ENCODE peak calls at places on chromosomes 2 and 18, in ten cellular contexts. J is choroid plexus epithelial cell, P is H7, E is stomach, O is coronary artery, D is fibroblast of mammary gland, F is GM12878, A is cardiac muscle cell, L is adrenal gland, C is astrocyte of the cerebellum. Y is an unnamed sample.

GRCh38 chr2:232367016-232367415 is 11.5 kb upstream of the ALPP start:
- DNase-seq in J (no peak), P (no peak), E (no peak), O (no peak), D (no peak), F (no peak), A (no peak), L (no peak), C (no peak), Y (no peak)

GRCh38 chr18:35077937-35078336 is 36.7 kb downstream of the MAPRE2 start:
- DNase-seq in J (peak), P (no peak), E (no peak), O (no peak), D (no peak), F (no peak), A (no peak), L (no peak), C (no peak), Y (no peak)

GRCh38 chr2:57407742-57408343 is 638.8 kb upstream of the VRK2 start:
- DNase-seq in J (peak), P (no peak), E (no peak), O (no peak), D (no peak), F (no peak), A (no peak), L (no peak), C (no peak), Y (no peak)

GRCh38 chr2:215507836-215508235 is 72.0 kb upstream of the FN1 start:
- DNase-seq in J (no peak), P (no peak), E (no peak), O (no peak), D (no peak), F (no peak), A (peak), L (no peak), C (no peak), Y (no peak)

GRCh38 chr2:41182961-41183360 is 731.1 kb upstream of the SLC8A1 start:
- DNase-seq in J (no peak), P (no peak), E (no peak), O (no peak), D (no peak), F (no peak), A (no peak), L (no peak), C (no peak), Y (no peak)

GRCh38 chr2:240571314-240571973 is 3.2 kb downstream of the RNPEPL1 start:
- DNase-seq in J (no peak), P (peak), E (no peak), O (no peak), D (no peak), F (no peak), A (no peak), L (no peak), C (no peak), Y (no peak)

GRCh38 chr2:128206245-128206644 is 112.4 kb downstream of the HS6ST1 start:
- DNase-seq in J (no peak), P (no peak), E (no peak), O (no peak), D (no peak), F (no peak), A (no peak), L (no peak), C (no peak), Y (no peak)

GRCh38 chr2:235716875-235717496 is 223.1 kb downstream of the AGAP1 start:
- DNase-seq in J (peak), P (no peak), E (no peak), O (no peak), D (no peak), F (no peak), A (peak), L (no peak), C (no peak), Y (no peak)

GRCh38 chr2:179049546-179050311 is at the start of gene CCDC141:
- DNase-seq in J (no peak), P (no peak), E (no peak), O (no peak), D (no peak), F (peak), A (peak), L (peak), C (no peak), Y (peak)

GRCh38 chr18:70415823-70416488 is 127.1 kb downstream of the SOCS6 start:
- DNase-seq in J (no peak), P (no peak), E (peak), O (no peak), D (peak), F (no peak), A (no peak), L (no peak), C (no peak), Y (no peak)

GRCh38 chr2:45988879-45989278 is 308.3 kb upstream of the EPAS1 start:
- DNase-seq in J (no peak), P (no peak), E (no peak), O (no peak), D (no peak), F (no peak), A (no peak), L (no peak), C (no peak), Y (no peak)

GRCh38 chr2:161139098-161139987 is 20.9 kb upstream of the TANK start:
- DNase-seq in J (peak), P (no peak), E (no peak), O (no peak), D (peak), F (no peak), A (peak), L (no peak), C (no peak), Y (peak)

GRCh38 chr2:19685713-19686112 is 216.1 kb downstream of the TTC32 start:
- DNase-seq in J (peak), P (no peak), E (no peak), O (peak), D (peak), F (no peak), A (no peak), L (no peak), C (no peak), Y (peak)

GRCh38 chr2:145158051-145158586 is 638.2 kb upstream of the ZEB2 start:
- DNase-seq in J (peak), P (no peak), E (peak), O (peak), D (peak), F (no peak), A (peak), L (peak), C (peak), Y (peak)

GRCh38 chr2:217959723-217960122 is 43.1 kb downstream of the TNS1 start:
- DNase-seq in J (no peak), P (no peak), E (no peak), O (no peak), D (no peak), F (no peak), A (no peak), L (no peak), C (no peak), Y (no peak)

GRCh38 chr2:169082995-169083394 is 13.6 kb downstream of the DHRS9 start:
- DNase-seq in J (no peak), P (no peak), E (no peak), O (no peak), D (no peak), F (peak), A (no peak), L (no peak), C (no peak), Y (no peak)

GRCh38 chr18:58484989-58485962 is 143.6 kb downstream of the ALPK2 start:
- DNase-seq in J (peak), P (peak), E (no peak), O (no peak), D (no peak), F (no peak), A (no peak), L (no peak), C (no peak), Y (no peak)

GRCh38 chr2:101012706-101013181 is 10.7 kb downstream of the RPL31 start:
- DNase-seq in J (peak), P (no peak), E (no peak), O (no peak), D (peak), F (no peak), A (peak), L (peak), C (peak), Y (peak)

GRCh38 chr2:105812180-105813044 is 67.7 kb downstream of the NCK2 start:
- DNase-seq in J (peak), P (no peak), E (no peak), O (no peak), D (peak), F (no peak), A (peak), L (peak), C (peak), Y (peak)

DNA sequence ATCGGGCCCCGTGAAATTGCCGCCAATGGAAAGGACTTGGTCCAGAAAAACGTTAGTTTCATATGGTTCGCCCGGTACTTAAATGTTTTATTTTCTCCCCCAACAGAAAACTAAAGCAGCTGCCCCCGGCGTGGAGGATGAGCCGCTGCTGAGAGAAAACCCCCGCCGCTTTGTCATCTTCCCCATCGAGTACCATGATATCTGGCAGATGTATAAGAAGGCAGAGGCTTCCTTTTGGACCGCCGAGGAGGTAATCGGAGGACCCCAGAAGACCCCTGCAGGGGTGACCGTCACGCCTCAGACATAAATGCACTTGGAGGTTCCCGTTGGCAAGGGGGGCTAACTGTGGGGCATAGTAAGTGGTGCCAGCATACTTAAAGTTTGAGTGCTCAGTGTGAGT is 742 bp downstream of the RRM2 start:
- DNase-seq in J (no peak), P (no peak), E (no peak), O (no peak), D (no peak), F (no peak), A (no peak), L (no peak), C (no peak), Y (no peak)
- H3K4me3 ChIP-seq in J (peak), P (peak), E (peak), O (peak), D (peak), F (peak), A (peak), L (peak), C (peak), Y (peak)

DNA sequence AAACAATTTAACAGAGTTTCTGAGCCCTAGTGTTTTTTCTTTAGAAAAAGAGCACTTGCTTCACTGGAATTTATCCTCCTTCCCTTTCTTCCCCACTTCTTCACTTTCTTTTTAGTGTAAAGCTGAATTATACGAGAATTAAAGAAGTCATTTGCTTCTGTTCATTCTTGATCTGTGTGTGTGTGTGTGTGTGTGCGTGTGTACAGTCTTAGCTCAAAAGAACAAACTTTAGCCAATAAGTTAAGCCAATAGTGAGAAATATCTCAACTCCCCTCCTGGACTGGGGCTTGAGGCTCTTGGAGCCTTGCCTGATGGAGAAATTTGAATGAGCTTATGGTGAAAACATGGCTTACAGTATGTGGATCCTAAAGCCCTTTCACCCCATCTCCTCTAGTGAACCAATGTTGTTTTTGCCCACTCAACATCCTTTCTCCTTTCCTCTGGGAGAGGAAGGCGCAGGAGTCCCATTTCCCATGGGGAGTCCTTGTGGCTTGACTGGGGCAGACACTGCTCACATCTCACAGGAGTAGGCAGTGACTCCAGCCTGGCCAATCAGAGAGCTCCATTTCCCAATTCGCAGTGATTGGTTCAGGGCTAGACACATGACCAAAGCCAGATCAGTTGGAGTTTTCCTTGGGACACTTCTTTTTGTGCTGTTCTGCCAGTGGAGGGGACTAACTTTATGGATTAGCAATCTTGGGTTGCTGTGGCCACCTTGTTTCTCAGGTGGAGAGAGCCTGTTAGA is 16.3 kb upstream of the MYO3B start:
- DNase-seq in J (no peak), P (no peak), E (no peak), O (no peak), D (peak), F (no peak), A (peak), L (no peak), C (no peak), Y (peak)
- H3K4me3 ChIP-seq in J (no peak), P (no peak), E (no peak), O (no peak), D (no peak), F (no peak), A (no peak), L (no peak), C (no peak), Y (no peak)

DNA sequence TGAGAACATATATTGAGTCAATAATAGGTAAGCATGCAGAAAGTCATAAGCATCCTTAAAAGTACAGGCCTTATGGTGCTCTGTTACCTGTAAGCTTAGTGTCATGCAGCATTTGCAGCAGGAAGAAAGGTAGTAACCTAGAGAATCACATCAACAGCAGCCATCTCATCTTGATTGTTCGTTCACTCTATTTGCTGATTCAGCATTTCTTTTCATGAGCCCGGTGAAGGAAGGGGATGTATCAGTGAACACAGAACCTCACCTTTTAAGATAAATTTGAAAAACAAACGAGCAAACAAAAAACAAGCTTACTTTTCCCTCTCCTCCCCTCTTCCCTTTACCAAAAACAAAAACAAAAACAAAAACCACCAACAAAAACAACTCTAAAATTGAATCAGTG is 89.9 kb downstream of the MIB1 start:
- DNase-seq in J (no peak), P (peak), E (no peak), O (no peak), D (no peak), F (no peak), A (no peak), L (no peak), C (no peak), Y (no peak)
- H3K4me3 ChIP-seq in J (no peak), P (no peak), E (peak), O (peak), D (no peak), F (no peak), A (peak), L (no peak), C (no peak), Y (no peak)

GRCh38 chr2:29759342-29759741 is 162.0 kb downstream of the ALK start:
- DNase-seq in J (no peak), P (no peak), E (no peak), O (no peak), D (no peak), F (no peak), A (no peak), L (no peak), C (no peak), Y (no peak)
- H3K4me3 ChIP-seq in J (no peak), P (no peak), E (no peak), O (no peak), D (no peak), F (no peak), A (no peak), L (no peak), C (no peak), Y (no peak)

GRCh38 chr18:46068763-46069162 is 3.3 kb downstream of the PSTPIP2 start:
- DNase-seq in J (no peak), P (no peak), E (no peak), O (no peak), D (no peak), F (no peak), A (no peak), L (no peak), C (no peak), Y (no peak)
- H3K4me3 ChIP-seq in J (no peak), P (no peak), E (no peak), O (no peak), D (no peak), F (peak), A (no peak), L (no peak), C (no peak), Y (no peak)

DNA sequence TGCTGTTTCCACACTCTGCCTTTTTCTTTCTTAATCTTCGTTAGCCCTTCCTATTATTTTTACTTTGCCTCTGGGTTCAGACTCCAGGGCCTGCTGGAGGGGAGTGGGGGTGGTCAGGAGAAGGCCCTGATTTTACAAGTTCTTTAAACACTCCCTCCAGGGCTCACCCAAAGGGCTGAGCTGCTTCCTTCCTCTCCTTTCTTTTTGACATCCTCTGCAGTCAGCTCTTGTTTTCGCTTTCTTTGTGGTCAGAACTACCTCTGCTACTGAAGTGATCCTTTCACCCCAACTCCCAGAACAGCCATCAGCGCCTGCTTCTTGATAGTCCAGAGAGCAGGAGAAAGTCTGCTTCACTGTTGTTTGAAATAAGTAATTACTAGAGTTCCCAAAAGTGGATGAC is 925.7 kb downstream of the EPHA4 start:
- DNase-seq in J (no peak), P (no peak), E (no peak), O (no peak), D (no peak), F (no peak), A (no peak), L (no peak), C (no peak), Y (no peak)
- H3K4me3 ChIP-seq in J (no peak), P (no peak), E (no peak), O (no peak), D (no peak), F (no peak), A (no peak), L (no peak), C (no peak), Y (no peak)

GRCh38 chr2:78993518-78994148 is 31.9 kb upstream of the REG3G start:
- DNase-seq in J (no peak), P (peak), E (no peak), O (no peak), D (no peak), F (no peak), A (no peak), L (no peak), C (no peak), Y (no peak)

GRCh38 chr2:78992807-78993517 is 32.5 kb upstream of the REG3G start:
- DNase-seq in J (no peak), P (peak), E (peak), O (no peak), D (no peak), F (no peak), A (no peak), L (no peak), C (no peak), Y (no peak)

GRCh38 chr2:78994789-78995188 is 30.7 kb upstream of the REG3G start:
- DNase-seq in J (no peak), P (no peak), E (no peak), O (no peak), D (no peak), F (no peak), A (no peak), L (no peak), C (no peak), Y (no peak)

DNA sequence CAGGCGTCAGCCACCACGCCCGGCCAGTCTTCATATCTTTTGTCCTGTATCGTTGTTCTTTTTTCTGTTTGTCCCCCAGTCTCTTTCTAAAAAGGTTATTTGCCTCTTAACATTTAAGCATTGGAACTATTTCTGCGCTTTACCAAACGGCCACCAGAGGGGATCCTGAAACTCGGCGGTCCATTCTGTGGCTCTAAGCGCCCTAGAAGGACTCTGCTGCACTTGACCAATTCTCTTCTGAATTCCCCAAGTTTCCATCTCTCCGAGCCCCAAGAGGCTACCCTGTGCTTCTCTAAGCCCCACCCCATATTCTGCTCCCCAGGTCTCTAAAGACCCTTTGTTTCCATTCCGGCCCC is 33.1 kb upstream of the REG3G start:
- DNase-seq in J (peak), P (peak), E (no peak), O (no peak), D (peak), F (no peak), A (peak), L (peak), C (no peak), Y (no peak)
- H3K4me3 ChIP-seq in J (no peak), P (peak), E (peak), O (no peak), D (no peak), F (no peak), A (peak), L (no peak), C (no peak), Y (no peak)

DNA sequence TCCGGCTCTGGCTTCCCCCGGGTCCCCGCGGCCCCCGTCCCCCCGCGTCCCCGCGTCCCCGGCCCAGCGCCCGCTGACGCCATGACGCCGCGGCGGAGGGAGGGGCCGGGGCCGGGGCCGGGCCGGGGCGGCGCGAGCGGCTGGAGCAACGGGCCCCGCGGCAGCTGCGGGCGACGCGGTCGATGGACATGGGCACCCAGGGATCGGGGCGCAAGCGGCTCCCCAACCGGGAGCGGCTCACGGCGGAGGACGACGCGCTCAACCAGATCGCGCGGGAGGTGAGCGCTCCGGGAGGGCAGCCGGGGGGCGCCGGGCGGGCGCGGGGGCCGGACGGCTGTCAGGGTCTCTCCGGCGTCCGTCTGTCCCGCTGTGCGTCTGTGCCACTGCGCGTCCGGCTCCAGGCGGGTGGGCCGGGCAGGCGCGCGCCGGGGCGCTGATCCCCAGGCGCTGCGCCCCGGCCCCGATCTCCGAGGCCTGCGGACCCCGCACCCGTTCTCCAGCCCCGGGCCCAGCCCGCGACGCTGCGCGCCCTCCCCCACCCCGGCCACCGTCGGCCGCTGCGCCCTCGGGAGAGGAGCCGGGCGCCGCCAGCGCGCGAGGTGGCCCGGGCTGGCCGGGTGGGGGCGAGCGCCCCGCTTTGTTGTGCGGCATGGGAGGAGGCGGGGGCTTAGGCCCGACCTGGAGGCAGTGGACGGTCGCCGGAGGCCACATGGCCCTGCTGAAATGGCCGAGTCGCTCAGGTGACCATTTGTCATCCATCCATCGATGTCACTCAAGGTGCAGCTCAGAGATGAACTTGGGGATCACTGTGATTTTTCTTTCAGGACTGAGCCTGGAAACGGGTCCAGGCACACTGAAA is at the start of gene LRRFIP1:
- DNase-seq in J (no peak), P (peak), E (peak), O (no peak), D (no peak), F (no peak), A (peak), L (no peak), C (no peak), Y (peak)
- H3K4me3 ChIP-seq in J (peak), P (peak), E (peak), O (peak), D (peak), F (no peak), A (peak), L (peak), C (peak), Y (peak)